ENCODE peak calls at places on chromosome 2, in seven cellular contexts. One of them, this sample, is unnamed.

GRCh38 chr2:8303322-8303832 is 378.5 kb upstream of the ID2 start:
- DNase-seq in activated CD8-positive, alpha-beta memory T cell treated with anti-CD3 and anti-CD28 coated beads, Interleukin-2, amount 50 U/mL, for 4 hours: peak; percentile 67
- DNase-seq in M059J: no peak
- DNase-seq in ELR: no peak
- DNase-seq in nephron progenitor cell: no peak
- DNase-seq in IMR-90: no peak
- DNase-seq in effector memory CD8-positive, alpha-beta T cell: peak; percentile 79
- DNase-seq in this sample: peak; percentile 95

GRCh38 chr2:49002750-49003149 is 151.6 kb downstream of the FSHR start:
- DNase-seq in activated CD8-positive, alpha-beta memory T cell treated with anti-CD3 and anti-CD28 coated beads, Interleukin-2, amount 50 U/mL, for 4 hours: no peak
- DNase-seq in M059J: peak; percentile 22
- DNase-seq in ELR: no peak
- DNase-seq in nephron progenitor cell: no peak
- DNase-seq in IMR-90: peak; percentile 2
- DNase-seq in effector memory CD8-positive, alpha-beta T cell: no peak
- DNase-seq in this sample: no peak

GRCh38 chr2:14340703-14341102 is 291.8 kb upstream of the LRATD1 start:
- DNase-seq in activated CD8-positive, alpha-beta memory T cell treated with anti-CD3 and anti-CD28 coated beads, Interleukin-2, amount 50 U/mL, for 4 hours: no peak
- DNase-seq in M059J: peak; percentile 0
- DNase-seq in ELR: peak; percentile 58
- DNase-seq in nephron progenitor cell: no peak
- DNase-seq in IMR-90: no peak
- DNase-seq in effector memory CD8-positive, alpha-beta T cell: no peak
- DNase-seq in this sample: no peak

GRCh38 chr2:111704246-111704645 is 179.7 kb downstream of the ANAPC1 start:
- DNase-seq in activated CD8-positive, alpha-beta memory T cell treated with anti-CD3 and anti-CD28 coated beads, Interleukin-2, amount 50 U/mL, for 4 hours: no peak
- DNase-seq in M059J: peak; percentile 86
- DNase-seq in ELR: peak; percentile 87
- DNase-seq in nephron progenitor cell: no peak
- DNase-seq in IMR-90: peak; percentile 75
- DNase-seq in effector memory CD8-positive, alpha-beta T cell: no peak
- DNase-seq in this sample: no peak

GRCh38 chr2:233161730-233162129 is 89.7 kb upstream of the ATG16L1 start:
- DNase-seq in activated CD8-positive, alpha-beta memory T cell treated with anti-CD3 and anti-CD28 coated beads, Interleukin-2, amount 50 U/mL, for 4 hours: no peak
- DNase-seq in M059J: no peak
- DNase-seq in ELR: no peak
- DNase-seq in nephron progenitor cell: no peak
- DNase-seq in IMR-90: no peak
- DNase-seq in effector memory CD8-positive, alpha-beta T cell: no peak
- DNase-seq in this sample: no peak

GRCh38 chr2:121178730-121179129 is 106.3 kb downstream of the TFCP2L1 start:
- DNase-seq in activated CD8-positive, alpha-beta memory T cell treated with anti-CD3 and anti-CD28 coated beads, Interleukin-2, amount 50 U/mL, for 4 hours: no peak
- DNase-seq in M059J: no peak
- DNase-seq in ELR: no peak
- DNase-seq in nephron progenitor cell: no peak
- DNase-seq in IMR-90: no peak
- DNase-seq in effector memory CD8-positive, alpha-beta T cell: no peak
- DNase-seq in this sample: no peak

GRCh38 chr2:46381263-46381849 is 84.1 kb downstream of the EPAS1 start:
- DNase-seq in activated CD8-positive, alpha-beta memory T cell treated with anti-CD3 and anti-CD28 coated beads, Interleukin-2, amount 50 U/mL, for 4 hours: no peak
- DNase-seq in M059J: peak; percentile 13
- DNase-seq in ELR: peak; percentile 46
- DNase-seq in nephron progenitor cell: no peak
- DNase-seq in IMR-90: peak; percentile 30
- DNase-seq in effector memory CD8-positive, alpha-beta T cell: no peak
- DNase-seq in this sample: no peak

GRCh38 chr2:108348816-108349570 is 28.8 kb upstream of the SULT1C4 start:
- DNase-seq in activated CD8-positive, alpha-beta memory T cell treated with anti-CD3 and anti-CD28 coated beads, Interleukin-2, amount 50 U/mL, for 4 hours: no peak
- DNase-seq in M059J: no peak
- DNase-seq in ELR: no peak
- DNase-seq in nephron progenitor cell: no peak
- DNase-seq in IMR-90: no peak
- DNase-seq in effector memory CD8-positive, alpha-beta T cell: no peak
- DNase-seq in this sample: no peak

GRCh38 chr2:56008661-56009411 is 85.3 kb upstream of the EFEMP1 start:
- DNase-seq in activated CD8-positive, alpha-beta memory T cell treated with anti-CD3 and anti-CD28 coated beads, Interleukin-2, amount 50 U/mL, for 4 hours: no peak
- DNase-seq in M059J: peak; percentile 46
- DNase-seq in ELR: peak; percentile 89
- DNase-seq in nephron progenitor cell: peak; percentile 74
- DNase-seq in IMR-90: peak; percentile 89
- DNase-seq in effector memory CD8-positive, alpha-beta T cell: no peak
- DNase-seq in this sample: no peak

GRCh38 chr2:117835990-117836760 is 21.7 kb downstream of the DDX18 start:
- DNase-seq in activated CD8-positive, alpha-beta memory T cell treated with anti-CD3 and anti-CD28 coated beads, Interleukin-2, amount 50 U/mL, for 4 hours: peak; percentile 56
- DNase-seq in M059J: peak; percentile 34
- DNase-seq in ELR: peak; percentile 82
- DNase-seq in nephron progenitor cell: peak; percentile 87
- DNase-seq in IMR-90: peak; percentile 76
- DNase-seq in effector memory CD8-positive, alpha-beta T cell: peak; percentile 36
- DNase-seq in this sample: no peak

This sample was measured in GM12878.